ENCODE peak calls at places on chromosomes 13 and 19, in ten cellular contexts. V is nephron progenitor cell, X is cardiac muscle cell, T is fibroblast of mammary gland, R is GM10248, H is sigmoid colon, P is GM23338, A is coronary artery, S is GM13977, D is astrocyte of the spinal cord. Y is an unnamed sample.
A peak's percentile ranks its signal among the peaks of the same experiment; 100 is the strongest.

GRCh38 chr13:65971541-65971940 is 1258.6 kb downstream of the PCDH9 start:
- DNase-seq in V (no peak), X (peak; percentile 7), T (no peak), R (no peak), H (no peak), P (peak; percentile 25), A (no peak), S (no peak), D (no peak), Y (no peak)

GRCh38 chr13:98460519-98460918 is 116.4 kb downstream of the STK24 start:
- DNase-seq in V (no peak), X (no peak), T (no peak), R (no peak), H (peak; percentile 56), P (no peak), A (no peak), S (no peak), D (no peak), Y (no peak)

GRCh38 chr19:22515435-22515834 is 93.3 kb upstream of the ZNF98 start:
- DNase-seq in V (no peak), X (no peak), T (no peak), R (no peak), H (no peak), P (no peak), A (no peak), S (no peak), D (no peak), Y (no peak)

GRCh38 chr13:59478908-59479307 is 684.8 kb downstream of the DIAPH3 start:
- DNase-seq in V (no peak), X (no peak), T (no peak), R (no peak), H (no peak), P (peak; percentile 29), A (no peak), S (no peak), D (no peak), Y (no peak)

GRCh38 chr19:13646758-13647157 is 117.6 kb upstream of the MRI1 start:
- DNase-seq in V (no peak), X (no peak), T (no peak), R (no peak), H (no peak), P (no peak), A (no peak), S (no peak), D (no peak), Y (no peak)

GRCh38 chr19:41587101-41587837 is 11.3 kb downstream of the CEACAM21 start:
- DNase-seq in V (no peak), X (no peak), T (no peak), R (no peak), H (no peak), P (no peak), A (no peak), S (no peak), D (no peak), Y (no peak)

GRCh38 chr19:28051047-28051446 is 1161.9 kb downstream of the UQCRFS1 start:
- DNase-seq in V (no peak), X (no peak), T (no peak), R (no peak), H (no peak), P (no peak), A (no peak), S (no peak), D (no peak), Y (no peak)

GRCh38 chr19:7676376-7676775 is 514 bp upstream of the MCEMP1 start:
- DNase-seq in V (no peak), X (no peak), T (no peak), R (no peak), H (no peak), P (no peak), A (no peak), S (no peak), D (no peak), Y (no peak)

GRCh38 chr13:75635621-75636338 is at the start of gene LMO7:
- DNase-seq in V (peak; percentile 68), X (peak; percentile 49), T (no peak), R (peak; percentile 83), H (peak; percentile 70), P (peak; percentile 89), A (peak; percentile 81), S (peak; percentile 84), D (peak; percentile 73), Y (no peak)

DNA sequence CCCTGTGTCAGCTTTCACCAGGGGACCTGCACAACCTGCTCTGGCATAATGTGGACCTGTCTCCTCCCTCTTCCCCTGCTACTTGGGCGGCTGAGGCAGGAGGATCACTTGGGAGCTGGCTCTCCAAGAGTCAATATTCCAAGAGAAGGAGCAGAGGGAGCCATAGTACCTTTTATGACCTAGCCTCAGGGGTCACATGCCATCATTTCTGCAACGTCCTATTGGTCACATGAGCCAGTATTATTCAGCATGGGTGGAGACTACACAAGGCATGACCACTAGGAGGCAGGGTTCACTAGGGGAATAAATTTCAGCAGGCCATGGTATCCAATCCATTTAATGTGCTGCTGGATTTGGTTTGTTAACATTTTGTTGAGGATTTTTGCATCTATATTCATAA is 12.0 kb upstream of the SHFL start:
- DNase-seq in V (no peak), X (no peak), T (peak; percentile 59), R (peak; percentile 46), H (no peak), P (peak; percentile 68), A (no peak), S (peak; percentile 50), D (no peak), Y (no peak)
- TF ChIP-seq CTCF in V (peak; percentile 33), X (peak; percentile 28), T (peak; percentile 50), R (peak; percentile 21), H (no peak), P (peak; percentile 53), A (no peak), S (peak; percentile 38), D (peak; percentile 30), Y (peak; percentile 14)

GRCh38 chr19:33192010-33192409 is 2.1 kb upstream of the LRP3 start:
- DNase-seq in V (peak; percentile 25), X (no peak), T (no peak), R (no peak), H (peak; percentile 4), P (peak; percentile 76), A (no peak), S (no peak), D (no peak), Y (no peak)
- TF ChIP-seq CTCF in V (peak; percentile 19), X (peak; percentile 28), T (peak; percentile 26), R (peak; percentile 1), H (no peak), P (peak; percentile 72), A (no peak), S (peak; percentile 29), D (peak; percentile 26), Y (peak; percentile 6)

GRCh38 chr13:67075239-67075638 is 154.9 kb downstream of the PCDH9 start:
- DNase-seq in V (no peak), X (no peak), T (peak; percentile 45), R (no peak), H (no peak), P (no peak), A (no peak), S (no peak), D (no peak), Y (no peak)
- TF ChIP-seq CTCF in V (no peak), X (peak; percentile 40), T (peak; percentile 38), R (no peak), H (peak; percentile 6), P (no peak), A (no peak), S (no peak), D (peak; percentile 7), Y (peak; percentile 15)

DNA sequence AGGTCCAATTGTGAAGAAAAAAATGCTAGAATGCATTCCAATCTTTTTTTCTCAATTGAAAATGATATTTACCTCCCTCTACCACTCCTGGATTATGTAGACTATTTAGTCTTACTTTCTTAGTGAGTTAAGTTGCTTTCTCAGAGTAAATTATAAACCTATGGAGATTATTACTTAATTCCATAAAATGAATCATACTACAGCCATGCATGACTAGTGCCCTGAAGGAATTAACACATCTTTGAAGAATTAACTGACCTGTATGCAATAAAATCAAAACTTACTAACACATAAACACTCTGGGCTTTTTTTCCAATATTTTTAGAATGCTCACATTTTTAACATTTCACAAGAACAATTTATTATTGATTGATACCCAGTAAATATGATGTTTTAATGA is 379.4 kb upstream of the DACH1 start:
- DNase-seq in V (no peak), X (no peak), T (no peak), R (no peak), H (no peak), P (no peak), A (no peak), S (no peak), D (no peak), Y (no peak)
- TF ChIP-seq CTCF in V (no peak), X (no peak), T (no peak), R (no peak), H (no peak), P (no peak), A (no peak), S (no peak), D (no peak), Y (no peak)

DNA sequence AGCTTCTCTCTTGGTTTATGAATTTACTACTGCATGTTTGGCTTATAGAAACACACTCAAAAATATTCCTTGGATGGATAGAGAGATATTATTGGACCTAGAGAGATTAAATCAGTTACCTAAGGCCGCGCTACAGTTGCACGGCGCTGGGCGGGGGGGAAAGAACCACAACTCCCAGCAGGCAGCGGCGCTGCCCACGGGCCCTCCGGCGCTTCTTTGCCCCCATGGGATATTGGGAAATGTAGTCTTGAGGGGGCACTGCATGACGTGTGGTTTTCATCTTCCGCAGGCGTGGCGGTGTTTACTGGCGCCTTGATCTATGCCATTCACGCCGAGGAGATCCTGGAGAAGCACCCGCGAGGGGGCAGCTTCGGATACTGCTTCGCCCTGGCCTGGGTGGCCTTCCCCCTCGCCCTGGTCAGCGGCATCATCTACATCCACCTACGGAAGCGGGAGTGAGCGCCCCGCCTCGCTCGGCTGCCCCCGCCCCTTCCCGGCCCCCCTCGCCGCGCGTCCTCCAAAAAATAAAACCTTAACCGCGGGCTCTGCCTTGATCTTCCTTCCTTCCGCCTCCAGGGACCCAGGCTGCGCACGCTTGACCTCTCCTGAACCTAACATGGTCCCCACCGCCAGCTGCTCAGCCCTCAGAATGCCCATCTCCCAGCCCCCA is 4.8 kb downstream of the EMP3 start:
- DNase-seq in V (peak; percentile 82), X (peak; percentile 90), T (peak; percentile 16), R (peak; percentile 79), H (peak; percentile 89), P (peak; percentile 95), A (no peak), S (peak; percentile 75), D (peak; percentile 56), Y (no peak)
- TF ChIP-seq CTCF in V (no peak), X (no peak), T (no peak), R (peak; percentile 33), H (no peak), P (no peak), A (no peak), S (no peak), D (no peak), Y (no peak)

GRCh38 chr19:30333291-30334065 is 38.7 kb upstream of the ZNF536 start:
- DNase-seq in V (no peak), X (no peak), T (no peak), R (no peak), H (no peak), P (no peak), A (peak; percentile 62), S (no peak), D (no peak), Y (no peak)
- TF ChIP-seq CTCF in V (no peak), X (no peak), T (no peak), R (no peak), H (no peak), P (no peak), A (no peak), S (no peak), D (no peak), Y (no peak)

GRCh38 chr13:33057019-33057785 is 41.0 kb downstream of the KL start:
- DNase-seq in V (no peak), X (no peak), T (peak; percentile 44), R (peak; percentile 49), H (no peak), P (peak; percentile 58), A (no peak), S (peak; percentile 69), D (peak; percentile 23), Y (no peak)
- TF ChIP-seq CTCF in V (no peak), X (peak; percentile 59), T (peak; percentile 62), R (peak; percentile 21), H (no peak), P (peak; percentile 39), A (no peak), S (peak; percentile 45), D (peak; percentile 42), Y (peak; percentile 46)

Y was measured in AG09319.